ENCODE peak calls at places on chromosomes 7 and 10, in six cellular contexts. One of them, this sample, is unnamed.

GRCh38 chr7:8536431-8536830 is 103.0 kb downstream of the NXPH1 start:
- DNase-seq in Kasumi-1: peak; percentile 26
- DNase-seq in stimulated activated CD4-positive, alpha-beta T cell treated with anti-CD3 and anti-CD28 coated beads, Interleukin-15, amount 100 ng/mL, for 1 hour: no peak
- DNase-seq in NCI-H1092: no peak
- DNase-seq in A172: peak; percentile 11
- DNase-seq in central memory CD4-positive, alpha-beta T cell: no peak
- DNase-seq in this sample: no peak

GRCh38 chr10:115845958-115846357 is 427.0 kb downstream of the GFRA1 start:
- DNase-seq in A172: no peak
- DNase-seq in NCI-H1092: no peak
- DNase-seq in central memory CD4-positive, alpha-beta T cell: no peak
- DNase-seq in stimulated activated CD4-positive, alpha-beta T cell treated with anti-CD3 and anti-CD28 coated beads, Interleukin-15, amount 100 ng/mL, for 1 hour: no peak
- DNase-seq in Kasumi-1: no peak
- DNase-seq in this sample: no peak

GRCh38 chr7:94338921-94339371 is 55.7 kb upstream of the COL1A2 start:
- DNase-seq in Kasumi-1: no peak
- DNase-seq in A172: peak; percentile 36
- DNase-seq in NCI-H1092: no peak
- DNase-seq in stimulated activated CD4-positive, alpha-beta T cell treated with anti-CD3 and anti-CD28 coated beads, Interleukin-15, amount 100 ng/mL, for 1 hour: no peak
- DNase-seq in central memory CD4-positive, alpha-beta T cell: no peak
- DNase-seq in this sample: no peak

GRCh38 chr7:101077303-101078086 is 7.8 kb upstream of the TRIM56 start:
- DNase-seq in Kasumi-1: peak; percentile 93
- DNase-seq in A172: peak; percentile 83
- DNase-seq in central memory CD4-positive, alpha-beta T cell: peak; percentile 71
- DNase-seq in stimulated activated CD4-positive, alpha-beta T cell treated with anti-CD3 and anti-CD28 coated beads, Interleukin-15, amount 100 ng/mL, for 1 hour: peak; percentile 67
- DNase-seq in NCI-H1092: peak; percentile 73
- DNase-seq in this sample: peak; percentile 24

GRCh38 chr7:79520543-79520942 is 67.1 kb upstream of the MAGI2 start:
- DNase-seq in NCI-H1092: no peak
- DNase-seq in central memory CD4-positive, alpha-beta T cell: no peak
- DNase-seq in Kasumi-1: no peak
- DNase-seq in A172: no peak
- DNase-seq in stimulated activated CD4-positive, alpha-beta T cell treated with anti-CD3 and anti-CD28 coated beads, Interleukin-15, amount 100 ng/mL, for 1 hour: no peak
- DNase-seq in this sample: no peak

GRCh38 chr7:140176271-140176701 is 497 bp downstream of the KDM7A start:
- DNase-seq in central memory CD4-positive, alpha-beta T cell: no peak
- DNase-seq in A172: no peak
- DNase-seq in stimulated activated CD4-positive, alpha-beta T cell treated with anti-CD3 and anti-CD28 coated beads, Interleukin-15, amount 100 ng/mL, for 1 hour: no peak
- DNase-seq in NCI-H1092: peak; percentile 30
- DNase-seq in Kasumi-1: no peak
- DNase-seq in this sample: no peak

GRCh38 chr7:143299840-143300239 is 11.7 kb downstream of the CASP2 start:
- DNase-seq in central memory CD4-positive, alpha-beta T cell: peak; percentile 63
- DNase-seq in NCI-H1092: no peak
- DNase-seq in stimulated activated CD4-positive, alpha-beta T cell treated with anti-CD3 and anti-CD28 coated beads, Interleukin-15, amount 100 ng/mL, for 1 hour: peak; percentile 42
- DNase-seq in A172: no peak
- DNase-seq in Kasumi-1: peak; percentile 24
- DNase-seq in this sample: no peak

GRCh38 chr7:128713794-128714193 is 25.4 kb upstream of the CALU start:
- DNase-seq in central memory CD4-positive, alpha-beta T cell: no peak
- DNase-seq in NCI-H1092: no peak
- DNase-seq in A172: peak; percentile 55
- DNase-seq in stimulated activated CD4-positive, alpha-beta T cell treated with anti-CD3 and anti-CD28 coated beads, Interleukin-15, amount 100 ng/mL, for 1 hour: no peak
- DNase-seq in Kasumi-1: no peak
- DNase-seq in this sample: no peak

GRCh38 chr7:156059374-156059773 is 247.1 kb upstream of the SHH start:
- DNase-seq in stimulated activated CD4-positive, alpha-beta T cell treated with anti-CD3 and anti-CD28 coated beads, Interleukin-15, amount 100 ng/mL, for 1 hour: no peak
- DNase-seq in A172: no peak
- DNase-seq in Kasumi-1: no peak
- DNase-seq in central memory CD4-positive, alpha-beta T cell: no peak
- DNase-seq in NCI-H1092: no peak
- DNase-seq in this sample: no peak

GRCh38 chr7:24756989-24757798 is at the start of gene GSDME:
- DNase-seq in Kasumi-1: no peak
- DNase-seq in NCI-H1092: no peak
- DNase-seq in stimulated activated CD4-positive, alpha-beta T cell treated with anti-CD3 and anti-CD28 coated beads, Interleukin-15, amount 100 ng/mL, for 1 hour: no peak
- DNase-seq in A172: peak; percentile 57
- DNase-seq in central memory CD4-positive, alpha-beta T cell: no peak
- DNase-seq in this sample: peak; percentile 24

GRCh38 chr10:36247478-36247877 is 605.4 kb upstream of the FZD8 start:
- DNase-seq in A172: no peak
- DNase-seq in Kasumi-1: no peak
- DNase-seq in NCI-H1092: no peak
- DNase-seq in stimulated activated CD4-positive, alpha-beta T cell treated with anti-CD3 and anti-CD28 coated beads, Interleukin-15, amount 100 ng/mL, for 1 hour: no peak
- DNase-seq in central memory CD4-positive, alpha-beta T cell: no peak
- DNase-seq in this sample: no peak

GRCh38 chr7:47506716-47507354 is 75.1 kb downstream of the TNS3 start:
- DNase-seq in NCI-H1092: no peak
- DNase-seq in stimulated activated CD4-positive, alpha-beta T cell treated with anti-CD3 and anti-CD28 coated beads, Interleukin-15, amount 100 ng/mL, for 1 hour: no peak
- DNase-seq in central memory CD4-positive, alpha-beta T cell: no peak
- DNase-seq in A172: no peak
- DNase-seq in Kasumi-1: no peak
- DNase-seq in this sample: no peak

GRCh38 chr10:1600861-1601260 is 136.5 kb downstream of the ADARB2 start:
- DNase-seq in central memory CD4-positive, alpha-beta T cell: no peak
- DNase-seq in A172: no peak
- DNase-seq in NCI-H1092: no peak
- DNase-seq in stimulated activated CD4-positive, alpha-beta T cell treated with anti-CD3 and anti-CD28 coated beads, Interleukin-15, amount 100 ng/mL, for 1 hour: no peak
- DNase-seq in Kasumi-1: no peak
- DNase-seq in this sample: no peak

GRCh38 chr7:36299223-36299760 is 90.4 kb upstream of the ANLN start:
- DNase-seq in A172: no peak
- DNase-seq in Kasumi-1: no peak
- DNase-seq in NCI-H1092: no peak
- DNase-seq in central memory CD4-positive, alpha-beta T cell: no peak
- DNase-seq in stimulated activated CD4-positive, alpha-beta T cell treated with anti-CD3 and anti-CD28 coated beads, Interleukin-15, amount 100 ng/mL, for 1 hour: no peak
- DNase-seq in this sample: no peak

GRCh38 chr7:1526271-1526754 is 4.2 kb upstream of the MAFK start:
- DNase-seq in NCI-H1092: no peak
- DNase-seq in A172: peak; percentile 73
- DNase-seq in Kasumi-1: no peak
- DNase-seq in stimulated activated CD4-positive, alpha-beta T cell treated with anti-CD3 and anti-CD28 coated beads, Interleukin-15, amount 100 ng/mL, for 1 hour: no peak
- DNase-seq in central memory CD4-positive, alpha-beta T cell: no peak
- DNase-seq in this sample: no peak

GRCh38 chr10:11875183-11875498 is 52.0 kb downstream of the PROSER2 start:
- DNase-seq in central memory CD4-positive, alpha-beta T cell: no peak
- DNase-seq in NCI-H1092: no peak
- DNase-seq in stimulated activated CD4-positive, alpha-beta T cell treated with anti-CD3 and anti-CD28 coated beads, Interleukin-15, amount 100 ng/mL, for 1 hour: no peak
- DNase-seq in Kasumi-1: peak; percentile 87
- DNase-seq in A172: no peak
- DNase-seq in this sample: no peak

GRCh38 chr10:45470098-45471012 is 96.3 kb downstream of the ALOX5 start:
- DNase-seq in stimulated activated CD4-positive, alpha-beta T cell treated with anti-CD3 and anti-CD28 coated beads, Interleukin-15, amount 100 ng/mL, for 1 hour: peak; percentile 18
- DNase-seq in NCI-H1092: no peak
- DNase-seq in A172: peak; percentile 55
- DNase-seq in Kasumi-1: peak; percentile 22
- DNase-seq in central memory CD4-positive, alpha-beta T cell: peak; percentile 68
- DNase-seq in this sample: no peak

GRCh38 chr7:144384555-144385245 is 18.8 kb downstream of the NOBOX start:
- DNase-seq in stimulated activated CD4-positive, alpha-beta T cell treated with anti-CD3 and anti-CD28 coated beads, Interleukin-15, amount 100 ng/mL, for 1 hour: no peak
- DNase-seq in Kasumi-1: no peak
- DNase-seq in central memory CD4-positive, alpha-beta T cell: no peak
- DNase-seq in NCI-H1092: no peak
- DNase-seq in A172: peak; percentile 61
- DNase-seq in this sample: no peak

GRCh38 chr7:131861620-131862346 is 305.4 kb upstream of the PODXL start:
- DNase-seq in NCI-H1092: no peak
- DNase-seq in stimulated activated CD4-positive, alpha-beta T cell treated with anti-CD3 and anti-CD28 coated beads, Interleukin-15, amount 100 ng/mL, for 1 hour: no peak
- DNase-seq in Kasumi-1: no peak
- DNase-seq in A172: peak; percentile 83
- DNase-seq in central memory CD4-positive, alpha-beta T cell: no peak
- DNase-seq in this sample: no peak

This sample was measured in NCI-H1930.